ENCODE peak calls at places on chromosomes 12 and 14, in eight cellular contexts. One of them, this sample, is unnamed.

GRCh38 chr14:103576371-103577024 is 13.7 kb downstream of the COA8 start:
- DNase-seq in esophagus muscularis mucosa: peak
- DNase-seq in lower leg skin: peak
- DNase-seq in GM23338: peak
- DNase-seq in HS-27A: no peak
- DNase-seq in brain pericyte: peak
- DNase-seq in left lobe of liver: peak
- DNase-seq in HT1080: peak
- DNase-seq in this sample: peak

GRCh38 chr14:91164676-91165075 is 50.8 kb downstream of the DGLUCY start:
- DNase-seq in esophagus muscularis mucosa: no peak
- DNase-seq in lower leg skin: no peak
- DNase-seq in GM23338: no peak
- DNase-seq in HS-27A: no peak
- DNase-seq in brain pericyte: no peak
- DNase-seq in left lobe of liver: peak
- DNase-seq in HT1080: no peak
- DNase-seq in this sample: no peak

GRCh38 chr14:22839159-22839779 is 2.9 kb downstream of the MMP14 start:
- DNase-seq in esophagus muscularis mucosa: no peak
- DNase-seq in lower leg skin: peak
- DNase-seq in GM23338: no peak
- DNase-seq in HS-27A: no peak
- DNase-seq in brain pericyte: no peak
- DNase-seq in left lobe of liver: no peak
- DNase-seq in HT1080: no peak
- DNase-seq in this sample: no peak

GRCh38 chr12:131351319-131352028 is 359.4 kb upstream of the SFSWAP start:
- DNase-seq in esophagus muscularis mucosa: no peak
- DNase-seq in lower leg skin: no peak
- DNase-seq in GM23338: no peak
- DNase-seq in HS-27A: no peak
- DNase-seq in brain pericyte: no peak
- DNase-seq in left lobe of liver: no peak
- DNase-seq in HT1080: peak
- DNase-seq in this sample: no peak

GRCh38 chr14:53949201-53949600 is 7.4 kb downstream of the BMP4 start:
- DNase-seq in esophagus muscularis mucosa: no peak
- DNase-seq in lower leg skin: no peak
- DNase-seq in GM23338: no peak
- DNase-seq in HS-27A: no peak
- DNase-seq in brain pericyte: no peak
- DNase-seq in left lobe of liver: no peak
- DNase-seq in HT1080: no peak
- DNase-seq in this sample: no peak

GRCh38 chr12:132444957-132445883 is 44.7 kb upstream of the FBRSL1 start:
- DNase-seq in esophagus muscularis mucosa: no peak
- DNase-seq in lower leg skin: no peak
- DNase-seq in GM23338: peak
- DNase-seq in HS-27A: no peak
- DNase-seq in brain pericyte: no peak
- DNase-seq in left lobe of liver: no peak
- DNase-seq in HT1080: no peak
- DNase-seq in this sample: no peak

GRCh38 chr14:104350463-104351185 is 212.2 kb downstream of the KIF26A start:
- DNase-seq in esophagus muscularis mucosa: no peak
- DNase-seq in lower leg skin: no peak
- DNase-seq in GM23338: no peak
- DNase-seq in HS-27A: no peak
- DNase-seq in brain pericyte: no peak
- DNase-seq in left lobe of liver: no peak
- DNase-seq in HT1080: no peak
- DNase-seq in this sample: no peak

GRCh38 chr14:53002576-53002975 is 51.7 kb upstream of the FERMT2 start:
- DNase-seq in esophagus muscularis mucosa: no peak
- DNase-seq in lower leg skin: no peak
- DNase-seq in GM23338: no peak
- DNase-seq in HS-27A: no peak
- DNase-seq in brain pericyte: no peak
- DNase-seq in left lobe of liver: no peak
- DNase-seq in HT1080: peak
- DNase-seq in this sample: no peak

GRCh38 chr12:122423258-122424165 is 1.0 kb upstream of the CLIP1 start:
- DNase-seq in esophagus muscularis mucosa: peak
- DNase-seq in lower leg skin: no peak
- DNase-seq in GM23338: peak
- DNase-seq in HS-27A: no peak
- DNase-seq in brain pericyte: no peak
- DNase-seq in left lobe of liver: peak
- DNase-seq in HT1080: peak
- DNase-seq in this sample: peak

GRCh38 chr12:98644433-98644711 is 216 bp downstream of the IKBIP start:
- DNase-seq in esophagus muscularis mucosa: no peak
- DNase-seq in lower leg skin: no peak
- DNase-seq in GM23338: no peak
- DNase-seq in HS-27A: no peak
- DNase-seq in brain pericyte: no peak
- DNase-seq in left lobe of liver: no peak
- DNase-seq in HT1080: no peak
- DNase-seq in this sample: peak

GRCh38 chr12:127810026-127810425 is 456.9 kb upstream of the TMEM132C start:
- DNase-seq in esophagus muscularis mucosa: no peak
- DNase-seq in lower leg skin: peak
- DNase-seq in GM23338: no peak
- DNase-seq in HS-27A: no peak
- DNase-seq in brain pericyte: peak
- DNase-seq in left lobe of liver: no peak
- DNase-seq in HT1080: peak
- DNase-seq in this sample: peak

GRCh38 chr12:107660230-107660629 is 25.4 kb upstream of the PWP1 start:
- DNase-seq in esophagus muscularis mucosa: no peak
- DNase-seq in lower leg skin: no peak
- DNase-seq in GM23338: no peak
- DNase-seq in HS-27A: no peak
- DNase-seq in brain pericyte: no peak
- DNase-seq in left lobe of liver: no peak
- DNase-seq in HT1080: peak
- DNase-seq in this sample: peak